ENCODE peak calls at places on chromosomes 12 and 14, in ten cellular contexts. C, I, M, G, L, S, D, N, W and Q are unnamed samples. For H3K27me3 and H3K4me1, the result is how much of the 10 kb centered on the place peaks cover.

GRCh38 chr14:80959448-80960006 is 4.1 kb downstream of the TSHR start:
- DNase-seq in D (peak), C (peak), W (peak), L (no peak), I (no peak), S (no peak), N (no peak), G (no peak), M (no peak), Q (no peak)

GRCh38 chr14:31692376-31692781 is 131.2 kb downstream of the NUBPL start:
- DNase-seq in C (no peak), W (no peak), I (no peak), D (no peak), N (no peak), M (no peak), G (peak), S (no peak), L (no peak), Q (peak)

GRCh38 chr14:67636361-67636919 is 16.7 kb downstream of the ARG2 start:
- DNase-seq in G (peak), L (no peak), M (no peak), W (no peak), I (no peak), N (no peak), S (no peak), D (peak), C (no peak), Q (no peak)

GRCh38 chr14:75561013-75561432 is 17.4 kb upstream of the FLVCR2 start:
- DNase-seq in M (peak), W (no peak), L (peak), N (no peak), I (peak), G (peak), S (peak), C (peak), D (peak), Q (peak)

GRCh38 chr14:70721542-70721941 is 79.8 kb downstream of the TTC9 start:
- DNase-seq in M (no peak), D (no peak), L (no peak), N (no peak), C (no peak), W (no peak), S (no peak), G (peak), I (no peak), Q (no peak)

GRCh38 chr12:130832561-130833209 is 6.4 kb downstream of the STX2 start:
- DNase-seq in W (no peak), L (no peak), D (peak), M (no peak), I (no peak), N (no peak), G (peak), C (no peak), S (no peak), Q (peak)

GRCh38 chr14:74308695-74309094 is 6.0 kb upstream of the ABCD4 start:
- DNase-seq in D (no peak), L (no peak), S (no peak), N (no peak), W (no peak), I (no peak), C (no peak), M (no peak), G (no peak), Q (no peak)

GRCh38 chr12:45473636-45474035 is 255.9 kb upstream of the ARID2 start:
- DNase-seq in D (no peak), N (no peak), L (peak), C (no peak), G (no peak), I (no peak), M (no peak), S (peak), W (no peak), Q (no peak)

GRCh38 chr12:115135800-115136211 is 451.8 kb upstream of the TBX3 start:
- DNase-seq in D (peak), C (no peak), W (no peak), M (peak), G (peak), N (no peak), I (peak), L (no peak), S (no peak), Q (peak)

GRCh38 chr12:112978163-112979081 is at the start of gene OAS2:
- DNase-seq in M (peak), S (no peak), L (peak), D (peak), N (peak), G (peak), C (peak), I (peak), W (peak), Q (peak)

GRCh38 chr14:69696633-69697557 is 70.0 kb upstream of the SRSF5 start:
- DNase-seq in W (no peak), I (no peak), N (no peak), L (no peak), S (no peak), C (no peak), M (no peak), D (no peak), G (no peak), Q (no peak)

GRCh38 chr14:67068246-67068645 is 121.0 kb upstream of the GARIN2 start:
- DNase-seq in N (no peak), I (no peak), L (no peak), G (peak), D (no peak), M (no peak), S (no peak), C (no peak), W (no peak), Q (no peak)

GRCh38 chr12:111841236-111841749 is 735 bp upstream of the MAPKAPK5 start:
- DNase-seq in N (no peak), C (no peak), W (no peak), M (no peak), I (no peak), D (no peak), S (no peak), G (no peak), L (no peak), Q (no peak)

GRCh38 chr12:96263449-96263902 is 69.3 kb downstream of the ELK3 start:
- DNase-seq in L (no peak), G (peak), W (no peak), C (no peak), M (no peak), D (peak), N (no peak), I (peak), S (no peak), Q (no peak)

GRCh38 chr12:117972341-117972740 is 3.6 kb upstream of the KSR2 start:
- DNase-seq in D (no peak), G (no peak), L (no peak), W (no peak), M (no peak), S (no peak), N (no peak), C (no peak), I (no peak), Q (no peak)

GRCh38 chr14:106500571-106500970 is 974.2 kb downstream of the TMEM121 start:
- DNase-seq in G (no peak), D (no peak), S (no peak), M (no peak), C (no peak), W (no peak), N (no peak), I (no peak), L (no peak), Q (no peak)

GRCh38 chr12:75632452-75632851 is 121.0 kb upstream of the KRR1 start:
- DNase-seq in M (no peak), N (no peak), S (no peak), I (no peak), G (no peak), L (peak), W (no peak), C (no peak), D (no peak), Q (no peak)

GRCh38 chr12:1642513-1642912 is 13.5 kb downstream of the WNT5B start:
- DNase-seq in G (no peak), N (no peak), W (no peak), I (no peak), S (no peak), L (no peak), M (no peak), D (no peak), C (no peak), Q (no peak)

GRCh38 chr12:79156846-79157463 is 292.4 kb downstream of the SYT1 start:
- DNase-seq in S (no peak), L (no peak), D (no peak), N (no peak), C (no peak), I (no peak), G (no peak), M (no peak), W (no peak), Q (no peak)

GRCh38 chr12:106108187-106108816 is 30.5 kb downstream of the NUAK1 start:
- DNase-seq in L (no peak), S (peak), C (no peak), M (no peak), D (no peak), I (no peak), N (no peak), W (no peak), G (peak), Q (peak)

GRCh38 chr14:103845327-103845726 is 2.0 kb downstream of the PPP1R13B start:
- DNase-seq in L (no peak), I (no peak), M (no peak), C (no peak), S (no peak), D (no peak), G (no peak), N (no peak), W (no peak), Q (no peak)

GRCh38 chr14:92895352-92895878 is 27.5 kb upstream of the CHGA start:
- DNase-seq in C (no peak), L (no peak), S (no peak), D (no peak), N (no peak), M (no peak), G (no peak), W (no peak), I (no peak), Q (no peak)

GRCh38 chr12:13289644-13290285 is 93.2 kb downstream of the EMP1 start:
- DNase-seq in N (no peak), W (no peak), G (no peak), D (peak), I (no peak), S (no peak), C (no peak), L (no peak), M (no peak), Q (peak)

GRCh38 chr12:131692431-131692830 is 18.5 kb upstream of the SFSWAP start:
- DNase-seq in M (no peak), D (no peak), G (no peak), C (no peak), L (no peak), I (no peak), S (no peak), W (no peak), N (no peak), Q (no peak)

GRCh38 chr14:37591311-37591940 is 3.6 kb downstream of the FOXA1 start:
- DNase-seq in N (peak), W (no peak), G (no peak), D (no peak), M (no peak), C (no peak), S (no peak), L (peak), I (peak), Q (no peak)

GRCh38 chr14:64580451-64580850 is 30.7 kb downstream of the PPP1R36 start:
- DNase-seq in D (no peak), M (no peak), S (no peak), L (no peak), W (no peak), G (peak), C (no peak), I (no peak), N (no peak), Q (peak)

GRCh38 chr12:126248871-126249403 is 1183.7 kb downstream of the AACS start:
- DNase-seq in M (no peak), N (no peak), G (no peak), W (no peak), S (peak), I (no peak), C (no peak), L (peak), D (no peak), Q (no peak)

GRCh38 chr12:29644536-29645162 is 139.1 kb downstream of the TMTC1 start:
- DNase-seq in N (no peak), I (no peak), S (no peak), C (no peak), D (no peak), G (no peak), M (no peak), W (no peak), L (no peak), Q (no peak)

GRCh38 chr12:122318607-122319311 is 52.5 kb upstream of the VPS33A start:
- DNase-seq in M (no peak), C (no peak), W (no peak), S (no peak), D (peak), G (peak), N (no peak), I (no peak), L (no peak), Q (peak)

GRCh38 chr12:89984846-89985245 is 276.2 kb upstream of the ATP2B1 start:
- DNase-seq in L (peak), G (no peak), C (no peak), I (no peak), N (no peak), S (no peak), D (no peak), W (no peak), M (no peak), Q (no peak)

GRCh38 chr14:32450919-32451675 is 122.0 kb downstream of the AKAP6 start:
- DNase-seq in I (no peak), D (no peak), N (no peak), C (no peak), M (no peak), L (no peak), S (no peak), G (no peak), W (no peak), Q (peak)

DNA sequence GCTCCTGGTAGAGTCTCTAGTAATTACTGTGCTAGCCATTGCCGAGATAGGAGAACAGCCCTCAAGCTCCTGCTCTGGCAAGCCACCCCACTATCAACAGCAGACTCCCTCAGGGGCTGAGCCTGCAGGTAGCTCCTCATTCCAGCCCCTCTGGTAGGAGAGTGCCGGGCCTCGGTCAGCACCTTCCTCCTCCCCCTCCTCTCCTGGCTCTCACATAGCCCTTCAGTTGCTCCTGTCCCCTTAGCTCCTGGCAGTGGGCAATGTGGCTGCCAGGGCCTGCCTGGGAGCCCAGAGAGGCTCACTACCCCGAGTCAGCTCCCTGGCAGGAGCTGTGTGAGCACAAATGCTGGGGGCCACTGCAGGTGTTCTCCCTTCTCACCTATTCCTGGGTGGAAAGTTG is 52.0 kb downstream of the IQSEC3 start:
- DNase-seq in G (no peak), S (no peak), N (no peak), D (no peak), I (no peak), W (no peak), C (no peak), L (no peak), M (no peak), Q (no peak)
- H3K27me3 ChIP-seq in G (half or more), S (under half), N (under half), D (under half), I (under half), W (under half), C (under half), L (under half), M (under half), Q (half or more)

DNA sequence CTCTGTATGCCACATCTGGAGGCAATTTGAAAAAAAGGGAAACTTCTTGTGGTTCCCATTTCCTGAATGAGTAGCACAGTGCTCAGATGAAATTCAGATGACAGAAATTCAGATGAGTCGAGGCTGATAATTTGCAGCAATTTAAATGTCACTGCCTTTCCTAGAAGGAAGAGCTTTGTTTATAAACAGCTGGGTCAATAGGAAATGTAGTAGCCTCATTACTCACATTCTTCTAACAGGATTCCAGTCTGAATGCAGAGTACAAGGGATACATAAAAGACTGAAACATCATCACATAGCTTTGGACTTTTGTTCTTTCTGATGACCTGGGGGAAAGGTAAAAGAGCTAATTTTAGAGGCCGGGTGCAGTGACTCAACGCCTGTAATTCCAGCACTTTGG is 11.3 kb upstream of the DACT1 start:
- DNase-seq in M (no peak), L (no peak), W (no peak), G (peak), I (no peak), C (no peak), D (no peak), S (no peak), N (no peak), Q (peak)
- H3K4me1 ChIP-seq in M (half or more), L (under half), W (under half), G (under half), I (under half), C (under half), D (under half), S (under half), N (under half), Q (under half)

GRCh38 chr12:42732908-42733411 is 143.4 kb upstream of the PRICKLE1 start:
- DNase-seq in N (no peak), D (no peak), G (no peak), L (no peak), C (no peak), W (no peak), I (no peak), M (no peak), S (no peak), Q (no peak)

GRCh38 chr12:42728287-42728686 is 138.7 kb upstream of the PRICKLE1 start:
- DNase-seq in G (no peak), L (no peak), M (no peak), C (no peak), W (no peak), D (no peak), I (no peak), S (no peak), N (no peak), Q (no peak)

GRCh38 chr12:42730286-42730685 is 140.7 kb upstream of the PRICKLE1 start:
- DNase-seq in L (no peak), C (no peak), W (no peak), G (peak), D (no peak), M (no peak), N (no peak), I (no peak), S (no peak), Q (peak)

GRCh38 chr12:42728770-42729531 is 139.4 kb upstream of the PRICKLE1 start:
- DNase-seq in S (no peak), I (no peak), N (no peak), L (no peak), W (no peak), M (no peak), G (no peak), C (no peak), D (no peak), Q (no peak)

DNA sequence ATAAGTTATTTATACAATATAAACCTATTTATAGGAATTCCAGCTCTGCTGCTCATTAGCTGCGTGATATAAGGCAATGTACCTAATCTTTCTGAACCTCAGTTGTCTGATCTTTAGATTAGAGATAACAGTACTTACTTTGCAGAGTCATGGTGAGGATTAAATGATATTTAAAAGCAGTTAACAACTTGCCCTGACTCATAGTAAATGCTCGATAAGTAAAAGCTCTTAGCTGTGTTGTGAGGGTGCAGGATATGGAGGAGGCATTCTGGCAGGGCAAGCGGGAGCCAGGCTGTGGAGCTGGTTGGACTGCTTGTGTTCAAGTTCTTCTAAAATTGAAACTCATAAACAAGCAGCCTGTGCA is 140.0 kb upstream of the PRICKLE1 start:
- DNase-seq in G (no peak), L (no peak), I (no peak), M (no peak), W (no peak), N (no peak), C (no peak), S (no peak), D (no peak), Q (no peak)
- H3K27me3 ChIP-seq in G (under half), L (under half), I (under half), M (under half), W (under half), N (under half), C (under half), S (under half), D (under half), Q (under half)

DNA sequence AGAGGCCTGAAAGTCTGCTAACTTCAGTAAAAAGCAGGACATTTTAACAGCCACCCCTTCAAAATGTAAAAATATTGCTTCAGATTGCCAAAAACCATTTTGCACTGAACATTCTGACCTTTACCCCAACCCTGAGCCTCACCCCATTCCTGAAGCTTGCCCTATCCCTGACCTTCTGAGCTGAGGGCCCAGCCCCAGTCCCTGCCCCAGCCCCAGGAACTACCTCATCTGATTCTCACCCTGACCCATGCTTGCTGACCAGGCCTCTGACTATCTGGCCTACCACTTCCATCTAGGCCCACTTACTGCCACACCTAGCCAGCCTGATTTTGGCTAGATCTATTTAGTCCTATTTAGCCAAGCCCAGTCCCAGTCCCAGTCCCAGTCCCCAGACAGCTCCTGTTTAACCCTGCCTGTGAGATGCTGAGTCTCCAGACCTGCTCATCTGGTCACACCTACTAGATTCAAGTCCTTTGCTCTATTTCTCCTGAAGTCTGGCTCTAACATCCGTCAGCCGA is 33.6 kb downstream of the OR10P1 start:
- DNase-seq in D (no peak), W (no peak), S (no peak), I (no peak), M (no peak), G (no peak), C (no peak), N (no peak), L (no peak), Q (no peak)
- H3K4me1 ChIP-seq in D (under half), W (under half), S (under half), I (under half), M (under half), G (under half), C (under half), N (under half), L (under half), Q (under half)

DNA sequence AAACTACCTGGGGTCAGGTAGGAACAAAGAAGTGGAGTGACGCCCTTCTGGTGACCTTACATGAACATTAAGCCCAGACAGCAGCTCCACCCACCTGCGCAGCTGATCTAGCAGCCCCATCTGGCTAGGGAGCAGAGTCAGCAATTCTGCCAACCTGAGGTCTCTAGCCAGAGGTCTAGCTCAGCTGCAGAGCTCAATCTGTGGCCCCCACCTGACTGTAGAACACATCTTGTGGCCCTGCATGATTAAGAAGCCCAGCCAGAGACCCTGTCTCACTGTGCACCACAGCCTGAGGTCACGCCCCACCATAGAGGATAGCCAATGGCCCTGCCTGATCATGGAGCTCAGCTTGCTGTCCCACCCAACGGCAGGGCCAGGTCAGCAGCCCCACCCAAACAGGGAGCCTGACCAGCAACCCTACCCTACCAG is 50.6 kb upstream of the HIGD1C start:
- DNase-seq in D (no peak), C (no peak), S (no peak), G (no peak), W (no peak), L (no peak), I (no peak), M (no peak), N (peak), Q (no peak)
- H3K27me3 ChIP-seq in D (under half), C (under half), S (under half), G (under half), W (under half), L (under half), I (under half), M (under half), N (under half), Q (under half)

GRCh38 chr12:54022960-54023884 is 5.0 kb upstream of the HOXC6 start:
- DNase-seq in M (no peak), G (no peak), N (no peak), L (no peak), C (no peak), D (no peak), W (no peak), S (no peak), I (no peak), Q (no peak)
- H3K4me1 ChIP-seq in M (under half), G (under half), N (under half), L (under half), C (under half), D (under half), W (under half), S (under half), I (under half), Q (half or more)

GRCh38 chr12:62632521-62632920 is 165.9 kb downstream of the MON2 start:
- DNase-seq in S (no peak), W (no peak), N (peak), L (peak), G (no peak), I (peak), D (peak), C (no peak), M (no peak), Q (peak)
- H3K27me3 ChIP-seq in S (under half), W (under half), N (under half), L (under half), G (under half), I (under half), D (under half), C (under half), M (under half), Q (under half)